ENCODE peak calls at places on chromosomes 3 and 15, in four cellular contexts. One of them, this sample, is unnamed.

GRCh38 chr3:65398953-65399352 is 639.8 kb downstream of the MAGI1 start:
- DNase-seq in HepG2: no peak
- DNase-seq in WTC11: no peak
- DNase-seq in GM12878: no peak
- DNase-seq in this sample: no peak

GRCh38 chr3:66322436-66322835 is 101.6 kb downstream of the SLC25A26 start:
- DNase-seq in HepG2: no peak
- DNase-seq in WTC11: no peak
- DNase-seq in GM12878: no peak
- DNase-seq in this sample: no peak

GRCh38 chr15:77019476-77020331 is 24.8 kb downstream of the PSTPIP1 start:
- DNase-seq in HepG2: no peak
- DNase-seq in WTC11: no peak
- DNase-seq in GM12878: no peak
- DNase-seq in this sample: no peak

GRCh38 chr3:28053759-28054158 is 187.7 kb upstream of the CMC1 start:
- DNase-seq in HepG2: no peak
- DNase-seq in WTC11: no peak
- DNase-seq in GM12878: no peak
- DNase-seq in this sample: no peak

GRCh38 chr15:88264622-88265021 is 8.1 kb upstream of the NTRK3 start:
- DNase-seq in HepG2: no peak
- DNase-seq in WTC11: no peak
- DNase-seq in GM12878: no peak
- DNase-seq in this sample: no peak

GRCh38 chr3:82739390-82739789 is 977.9 kb upstream of the GBE1 start:
- DNase-seq in HepG2: no peak
- DNase-seq in WTC11: no peak
- DNase-seq in GM12878: no peak
- DNase-seq in this sample: no peak

GRCh38 chr3:45778761-45779201 is 17.6 kb downstream of the SLC6A20 start:
- DNase-seq in HepG2: no peak
- DNase-seq in WTC11: no peak
- DNase-seq in GM12878: no peak
- DNase-seq in this sample: no peak

GRCh38 chr15:42691308-42691707 is 45.6 kb downstream of the CDAN1 start:
- DNase-seq in HepG2: no peak
- DNase-seq in WTC11: no peak
- DNase-seq in GM12878: no peak
- DNase-seq in this sample: peak

GRCh38 chr3:165544432-165544831 is 292.8 kb downstream of the BCHE start:
- DNase-seq in HepG2: no peak
- DNase-seq in WTC11: no peak
- DNase-seq in GM12878: no peak
- DNase-seq in this sample: no peak

GRCh38 chr3:118036215-118036614 is 998.4 kb downstream of the IGSF11 start:
- DNase-seq in HepG2: no peak
- DNase-seq in WTC11: no peak
- DNase-seq in GM12878: no peak
- DNase-seq in this sample: no peak

GRCh38 chr15:25136119-25136518 is 181.3 kb downstream of the SNRPN start:
- DNase-seq in HepG2: peak
- DNase-seq in WTC11: no peak
- DNase-seq in GM12878: no peak
- DNase-seq in this sample: peak

GRCh38 chr3:116034071-116034470 is 410.8 kb downstream of the GAP43 start:
- DNase-seq in HepG2: no peak
- DNase-seq in WTC11: no peak
- DNase-seq in GM12878: no peak
- DNase-seq in this sample: no peak

GRCh38 chr3:58998476-58999117 is 51.2 kb downstream of the CFAP20DC start:
- DNase-seq in HepG2: no peak
- DNase-seq in WTC11: no peak
- DNase-seq in GM12878: no peak
- DNase-seq in this sample: peak

GRCh38 chr3:25428003-25428861 is at the start of gene RARB:
- DNase-seq in HepG2: peak
- DNase-seq in WTC11: peak
- DNase-seq in GM12878: no peak
- DNase-seq in this sample: peak

GRCh38 chr15:25670025-25670554 is 193.0 kb downstream of the ATP10A start:
- DNase-seq in HepG2: no peak
- DNase-seq in WTC11: peak
- DNase-seq in GM12878: no peak
- DNase-seq in this sample: no peak

GRCh38 chr3:126509565-126510322 is 7.8 kb downstream of the UROC1 start:
- DNase-seq in HepG2: no peak
- DNase-seq in WTC11: no peak
- DNase-seq in GM12878: no peak
- DNase-seq in this sample: no peak

GRCh38 chr3:53150247-53151085 is 10.5 kb upstream of the PRKCD start:
- DNase-seq in HepG2: no peak
- DNase-seq in WTC11: no peak
- DNase-seq in GM12878: no peak
- DNase-seq in this sample: no peak

GRCh38 chr15:45186771-45187577 is 792 bp downstream of the SHF start:
- DNase-seq in HepG2: peak
- DNase-seq in WTC11: peak
- DNase-seq in GM12878: no peak
- DNase-seq in this sample: no peak

GRCh38 chr15:93200448-93201226 is 111.6 kb upstream of the RGMA start:
- DNase-seq in HepG2: no peak
- DNase-seq in WTC11: no peak
- DNase-seq in GM12878: no peak
- DNase-seq in this sample: no peak

GRCh38 chr3:22734756-22735155 is 468.4 kb upstream of the UBE2E2 start:
- DNase-seq in HepG2: no peak
- DNase-seq in WTC11: no peak
- DNase-seq in GM12878: no peak
- DNase-seq in this sample: no peak

GRCh38 chr3:143119974-143120715 is 574 bp downstream of the CHST2 start:
- DNase-seq in HepG2: no peak
- DNase-seq in WTC11: peak
- DNase-seq in GM12878: no peak
- DNase-seq in this sample: peak

GRCh38 chr3:102400142-102400541 is 34.7 kb upstream of the ZPLD1 start:
- DNase-seq in HepG2: no peak
- DNase-seq in WTC11: no peak
- DNase-seq in GM12878: no peak
- DNase-seq in this sample: no peak

GRCh38 chr3:111895079-111895478 is 36.0 kb downstream of the PHLDB2 start:
- DNase-seq in HepG2: peak
- DNase-seq in WTC11: no peak
- DNase-seq in GM12878: no peak
- DNase-seq in this sample: peak

GRCh38 chr3:17664923-17665322 is 77.5 kb downstream of the TBC1D5 start:
- DNase-seq in HepG2: no peak
- DNase-seq in WTC11: no peak
- DNase-seq in GM12878: no peak
- DNase-seq in this sample: no peak
- TF ChIP-seq NR2C2 in HepG2: no peak
- TF ChIP-seq NR2C2 in WTC11: no peak
- TF ChIP-seq NR2C2 in GM12878: no peak
- TF ChIP-seq NR2C2 in this sample: no peak

DNA sequence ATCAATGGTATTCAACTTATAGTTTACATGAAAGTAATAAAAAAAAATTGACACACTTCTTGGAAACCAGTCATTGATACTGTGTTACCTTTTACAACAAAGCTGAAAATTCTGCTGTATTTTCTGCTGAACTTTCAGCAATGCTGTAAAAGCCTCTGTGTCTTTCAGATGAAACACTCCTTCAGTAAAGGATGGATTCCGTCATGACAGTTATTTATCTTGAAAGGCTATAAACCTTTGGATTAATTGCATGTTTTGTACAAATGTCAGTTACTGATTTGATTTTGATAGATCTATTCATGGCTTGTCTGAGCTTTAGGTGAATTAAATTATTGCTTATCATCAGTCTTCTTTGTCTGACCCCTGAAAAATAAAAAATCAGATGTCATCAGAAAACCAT is 355.1 kb downstream of the NAALADL2 start:
- DNase-seq in HepG2: no peak
- DNase-seq in WTC11: no peak
- DNase-seq in GM12878: no peak
- DNase-seq in this sample: no peak
- TF ChIP-seq NR2C2 in HepG2: no peak
- TF ChIP-seq NR2C2 in WTC11: no peak
- TF ChIP-seq NR2C2 in GM12878: no peak
- TF ChIP-seq NR2C2 in this sample: no peak

DNA sequence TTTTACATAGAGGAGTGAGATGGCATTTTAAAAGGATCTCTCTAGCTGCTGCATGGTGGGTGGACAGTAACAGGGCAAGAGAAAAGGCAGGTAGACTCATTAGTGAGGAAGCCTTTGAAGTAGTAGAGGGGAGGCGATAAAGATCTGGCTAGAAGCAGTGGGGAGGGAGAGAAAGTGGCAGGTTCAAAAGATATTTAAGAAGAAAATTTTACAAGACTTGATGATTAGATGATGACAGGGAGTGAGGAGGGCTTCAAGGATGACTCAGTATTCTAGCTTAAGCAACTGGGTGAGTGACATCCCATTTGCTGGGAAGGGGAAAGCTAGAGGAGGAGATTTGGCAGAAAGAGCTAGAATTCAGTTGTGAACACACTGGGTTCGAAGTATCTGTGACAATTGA is 3.8 kb upstream of the BRPF1 start:
- DNase-seq in HepG2: no peak
- DNase-seq in WTC11: no peak
- DNase-seq in GM12878: no peak
- DNase-seq in this sample: peak
- TF ChIP-seq NR2C2 in HepG2: no peak
- TF ChIP-seq NR2C2 in WTC11: no peak
- TF ChIP-seq NR2C2 in GM12878: no peak
- TF ChIP-seq NR2C2 in this sample: no peak

GRCh38 chr15:56040081-56041035 is 46.9 kb upstream of the NEDD4 start:
- DNase-seq in HepG2: peak
- DNase-seq in WTC11: no peak
- DNase-seq in GM12878: no peak
- DNase-seq in this sample: peak
- TF ChIP-seq NR2C2 in HepG2: peak
- TF ChIP-seq NR2C2 in WTC11: no peak
- TF ChIP-seq NR2C2 in GM12878: no peak
- TF ChIP-seq NR2C2 in this sample: peak

GRCh38 chr3:20583648-20584047 is 397.6 kb upstream of the SGO1 start:
- DNase-seq in HepG2: no peak
- DNase-seq in WTC11: no peak
- DNase-seq in GM12878: no peak
- DNase-seq in this sample: no peak

GRCh38 chr3:20589275-20589674 is 403.3 kb upstream of the SGO1 start:
- DNase-seq in HepG2: peak
- DNase-seq in WTC11: no peak
- DNase-seq in GM12878: no peak
- DNase-seq in this sample: no peak
- TF ChIP-seq NR2C2 in HepG2: no peak
- TF ChIP-seq NR2C2 in WTC11: no peak
- TF ChIP-seq NR2C2 in GM12878: no peak
- TF ChIP-seq NR2C2 in this sample: no peak

GRCh38 chr3:125154110-125154509 is 58.4 kb downstream of the SLC12A8 start:
- DNase-seq in HepG2: no peak
- DNase-seq in WTC11: no peak
- DNase-seq in GM12878: no peak
- DNase-seq in this sample: no peak

GRCh38 chr3:125150525-125151436 is 61.8 kb downstream of the SLC12A8 start:
- DNase-seq in HepG2: peak
- DNase-seq in WTC11: peak
- DNase-seq in GM12878: no peak
- DNase-seq in this sample: peak

GRCh38 chr3:125151437-125151806 is 61.1 kb downstream of the SLC12A8 start:
- DNase-seq in HepG2: no peak
- DNase-seq in WTC11: no peak
- DNase-seq in GM12878: no peak
- DNase-seq in this sample: no peak

GRCh38 chr3:125149462-125149861 is 63.1 kb downstream of the SLC12A8 start:
- DNase-seq in HepG2: no peak
- DNase-seq in WTC11: no peak
- DNase-seq in GM12878: no peak
- DNase-seq in this sample: no peak

DNA sequence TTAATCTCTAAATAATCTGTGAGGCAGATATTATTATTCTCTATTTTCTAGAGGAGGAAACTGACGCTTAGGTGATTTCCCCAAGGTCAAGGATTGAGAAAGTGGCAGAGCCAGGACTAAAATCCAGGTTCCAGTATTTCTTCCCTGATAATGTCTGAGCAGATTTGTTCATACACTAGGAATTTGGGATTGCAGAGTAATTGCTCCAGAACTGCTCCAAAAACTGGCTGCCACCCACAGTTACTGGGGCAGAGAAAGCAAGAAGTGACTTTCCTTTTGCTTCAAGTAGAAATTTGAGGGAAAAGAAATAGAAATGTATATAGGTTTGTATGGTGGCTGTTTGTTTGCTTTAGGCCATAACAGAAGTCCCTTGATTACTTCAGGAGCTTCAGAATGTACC is 60.6 kb downstream of the SLC12A8 start:
- DNase-seq in HepG2: no peak
- DNase-seq in WTC11: no peak
- DNase-seq in GM12878: no peak
- DNase-seq in this sample: no peak
- TF ChIP-seq NR2C2 in HepG2: no peak
- TF ChIP-seq NR2C2 in WTC11: no peak
- TF ChIP-seq NR2C2 in GM12878: no peak
- TF ChIP-seq NR2C2 in this sample: no peak

DNA sequence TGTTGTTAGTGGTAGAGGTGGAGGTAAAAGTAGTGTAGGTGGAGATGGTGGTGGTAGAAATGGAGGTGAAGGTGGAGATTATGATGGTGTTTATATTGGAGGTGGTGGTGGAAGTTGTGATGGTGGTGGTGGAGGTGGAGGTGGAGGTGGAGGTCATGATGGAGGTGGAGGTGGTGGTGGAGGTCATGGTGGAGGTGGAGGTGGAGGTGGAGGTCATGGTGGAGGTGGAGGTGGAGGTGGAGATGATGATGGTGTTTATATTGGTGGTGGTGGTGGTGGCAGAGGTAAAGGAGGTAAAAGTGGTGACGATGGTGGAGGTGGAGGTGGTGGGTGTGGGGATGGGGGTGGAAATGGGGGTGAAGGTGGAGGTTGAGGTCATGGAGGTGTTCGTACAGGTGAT is 107.8 kb downstream of the ASB7 start:
- DNase-seq in HepG2: no peak
- DNase-seq in WTC11: no peak
- DNase-seq in GM12878: no peak
- DNase-seq in this sample: no peak
- TF ChIP-seq NR2C2 in HepG2: no peak
- TF ChIP-seq NR2C2 in WTC11: no peak
- TF ChIP-seq NR2C2 in GM12878: no peak
- TF ChIP-seq NR2C2 in this sample: no peak

GRCh38 chr3:192993428-192993827 is 75.8 kb upstream of the MB21D2 start:
- DNase-seq in HepG2: no peak
- DNase-seq in WTC11: no peak
- DNase-seq in GM12878: no peak
- DNase-seq in this sample: no peak
- TF ChIP-seq NR2C2 in HepG2: no peak
- TF ChIP-seq NR2C2 in WTC11: no peak
- TF ChIP-seq NR2C2 in GM12878: no peak
- TF ChIP-seq NR2C2 in this sample: no peak

GRCh38 chr3:55675478-55675877 is 188.4 kb upstream of the WNT5A start:
- DNase-seq in HepG2: no peak
- DNase-seq in WTC11: no peak
- DNase-seq in GM12878: peak
- DNase-seq in this sample: no peak
- TF ChIP-seq NR2C2 in HepG2: no peak
- TF ChIP-seq NR2C2 in WTC11: no peak
- TF ChIP-seq NR2C2 in GM12878: no peak
- TF ChIP-seq NR2C2 in this sample: no peak